ENCODE peak calls at places on chromosome 11, in five cellular contexts. M is AG04450, E is heart right ventricle, L is glutamatergic neuron, R is GM13977. N is an unnamed sample.

GRCh38 chr11:534592-535518 is 521 bp downstream of the HRAS start:
- DNase-seq in R (peak; percentile 63), M (no peak), L (no peak), E (no peak), N (no peak)

GRCh38 chr11:113991170-113991569 is 16.3 kb downstream of the HTR3A start:
- DNase-seq in E (peak; percentile 20), R (no peak), M (no peak), L (no peak), N (no peak)

GRCh38 chr11:87127131-87127530 is 89.4 kb downstream of the TMEM135 start:
- DNase-seq in L (no peak), R (no peak), M (no peak), E (no peak), N (no peak)

GRCh38 chr11:27309064-27309463 is 54.0 kb downstream of the CCDC34 start:
- DNase-seq in L (no peak), M (no peak), E (no peak), R (no peak), N (no peak)

GRCh38 chr11:120024046-120024445 is 113.9 kb downstream of the TRIM29 start:
- DNase-seq in E (no peak), L (no peak), M (no peak), R (no peak), N (no peak)

GRCh38 chr11:124934862-124935547 is 842 bp downstream of the HEPACAM start:
- DNase-seq in L (no peak), M (peak; percentile 86), E (no peak), R (no peak), N (peak; percentile 44)

GRCh38 chr11:28269621-28270020 is 161.4 kb downstream of the METTL15 start:
- DNase-seq in L (no peak), M (no peak), R (no peak), E (no peak), N (no peak)

GRCh38 chr11:27812341-27812740 is 112.1 kb upstream of the BDNF start:
- DNase-seq in E (no peak), M (no peak), L (no peak), R (no peak), N (no peak)

GRCh38 chr11:69157156-69157821 is 1.6 kb downstream of the SMIM38 start:
- DNase-seq in E (peak; percentile 66), M (no peak), L (no peak), R (peak; percentile 84), N (no peak)

GRCh38 chr11:23311986-23312940 is 452.0 kb upstream of the CCDC179 start:
- DNase-seq in R (no peak), M (no peak), E (no peak), L (no peak), N (no peak)

GRCh38 chr11:33449798-33450197 is 192.6 kb downstream of the HIPK3 start:
- DNase-seq in R (no peak), E (no peak), M (no peak), L (no peak), N (peak; percentile 71)

GRCh38 chr11:65159005-65159404 is 11.0 kb upstream of the SPDYC start:
- DNase-seq in R (peak; percentile 58), L (no peak), E (no peak), M (no peak), N (no peak)

GRCh38 chr11:93843906-93844305 is 6.5 kb downstream of the VSTM5 start:
- DNase-seq in R (no peak), L (no peak), E (no peak), M (no peak), N (peak; percentile 25)

GRCh38 chr11:63802637-63803414 is 10.4 kb upstream of the SPINDOC start:
- DNase-seq in R (no peak), L (no peak), M (no peak), E (no peak), N (no peak)

GRCh38 chr11:126464796-126465195 is 109.3 kb downstream of the ST3GAL4 start:
- DNase-seq in R (no peak), M (no peak), E (no peak), L (no peak), N (no peak)

GRCh38 chr11:126799974-126800373 is 200.6 kb downstream of the KIRREL3 start:
- DNase-seq in E (no peak), L (no peak), M (no peak), R (no peak), N (no peak)

GRCh38 chr11:114738954-114739353 is 60.6 kb downstream of the NXPE2 start:
- DNase-seq in L (peak; percentile 72), E (no peak), M (peak; percentile 8), R (peak; percentile 39), N (peak; percentile 26)

GRCh38 chr11:102345923-102346322 is 1.1 kb upstream of the BIRC2 start:
- DNase-seq in L (no peak), E (no peak), R (no peak), M (no peak), N (peak; percentile 63)

GRCh38 chr11:33560729-33561128 is 139.9 kb downstream of the C11orf91 start:
- DNase-seq in L (no peak), E (no peak), M (no peak), R (no peak), N (no peak)

GRCh38 chr11:13053255-13053917 is 44.3 kb downstream of the RASSF10 start:
- DNase-seq in R (no peak), L (no peak), E (no peak), M (no peak), N (no peak)

GRCh38 chr11:105177658-105178057 is 38.1 kb upstream of the CARD18 start:
- DNase-seq in R (no peak), L (no peak), E (no peak), M (peak; percentile 63), N (no peak)

GRCh38 chr11:64436025-64436424 is 77.1 kb downstream of the RPS6KA4 start:
- DNase-seq in L (no peak), R (no peak), M (no peak), E (no peak), N (no peak)

GRCh38 chr11:128604723-128605122 is 17.4 kb upstream of the ETS1 start:
- DNase-seq in E (no peak), L (no peak), M (no peak), R (no peak), N (no peak)

GRCh38 chr11:128599729-128600128 is 12.4 kb upstream of the ETS1 start:
- DNase-seq in R (no peak), L (no peak), M (peak; percentile 11), E (no peak), N (no peak)

GRCh38 chr11:128603003-128603715 is 15.8 kb upstream of the ETS1 start:
- DNase-seq in E (no peak), M (no peak), L (no peak), R (no peak), N (no peak)

GRCh38 chr11:128607819-128608218 is 20.5 kb upstream of the ETS1 start:
- DNase-seq in M (no peak), E (no peak), R (no peak), L (no peak), N (no peak)

GRCh38 chr11:128603752-128604472 is 16.6 kb upstream of the ETS1 start:
- DNase-seq in R (no peak), L (no peak), E (no peak), M (no peak), N (no peak)
- TF ChIP-seq CTCF in R (peak; percentile 41), L (no peak), E (peak; percentile 31), M (no peak), N (no peak)

GRCh38 chr11:121589946-121590537 is 137.3 kb upstream of the SORL1-AS1 start:
- DNase-seq in R (peak; percentile 80), E (no peak), L (no peak), M (no peak), N (no peak)

GRCh38 chr11:121591405-121592033 is 138.8 kb upstream of the SORL1-AS1 start:
- DNase-seq in R (peak; percentile 71), M (peak; percentile 63), L (peak; percentile 68), E (no peak), N (no peak)

GRCh38 chr11:121592708-121593107 is 139.9 kb upstream of the SORL1-AS1 start:
- DNase-seq in M (no peak), R (peak; percentile 48), E (no peak), L (no peak), N (no peak)

GRCh38 chr11:121588747-121589146 is 136.0 kb upstream of the SORL1-AS1 start:
- DNase-seq in L (no peak), E (no peak), R (no peak), M (no peak), N (no peak)

GRCh38 chr11:121590772-121591404 is 138.1 kb upstream of the SORL1-AS1 start:
- DNase-seq in E (no peak), R (no peak), L (no peak), M (no peak), N (no peak)
- TF ChIP-seq CTCF in E (no peak), R (no peak), L (no peak), M (no peak), N (no peak)

GRCh38 chr11:67404515-67405195 is 772 bp downstream of the TBC1D10C start:
- DNase-seq in E (no peak), L (no peak), R (no peak), M (no peak), N (no peak)
- TF ChIP-seq CTCF in E (no peak), L (no peak), R (no peak), M (no peak), N (no peak)

GRCh38 chr11:117945047-117945820 is 16.0 kb upstream of the TMPRSS13 start:
- DNase-seq in E (no peak), M (no peak), R (no peak), L (no peak), N (no peak)
- TF ChIP-seq CTCF in E (no peak), M (no peak), R (no peak), L (peak; percentile 57), N (no peak)

GRCh38 chr11:73333173-73333572 is 25.1 kb downstream of the ARHGEF17 start:
- DNase-seq in E (no peak), M (no peak), L (no peak), R (no peak), N (no peak)

GRCh38 chr11:73327812-73328364 is 19.8 kb downstream of the ARHGEF17 start:
- DNase-seq in L (no peak), R (no peak), M (no peak), E (no peak), N (no peak)

GRCh38 chr11:73331138-73331916 is 23.3 kb downstream of the ARHGEF17 start:
- DNase-seq in R (no peak), M (no peak), E (peak; percentile 57), L (peak; percentile 52), N (no peak)

GRCh38 chr11:73333626-73334199 is 25.6 kb downstream of the ARHGEF17 start:
- DNase-seq in R (no peak), E (no peak), M (no peak), L (no peak), N (no peak)

GRCh38 chr11:73330569-73331093 is 22.6 kb downstream of the ARHGEF17 start:
- DNase-seq in M (no peak), R (no peak), E (no peak), L (peak; percentile 57), N (no peak)
- TF ChIP-seq CTCF in M (peak; percentile 65), R (peak; percentile 36), E (peak; percentile 47), L (no peak), N (peak; percentile 64)

DNA sequence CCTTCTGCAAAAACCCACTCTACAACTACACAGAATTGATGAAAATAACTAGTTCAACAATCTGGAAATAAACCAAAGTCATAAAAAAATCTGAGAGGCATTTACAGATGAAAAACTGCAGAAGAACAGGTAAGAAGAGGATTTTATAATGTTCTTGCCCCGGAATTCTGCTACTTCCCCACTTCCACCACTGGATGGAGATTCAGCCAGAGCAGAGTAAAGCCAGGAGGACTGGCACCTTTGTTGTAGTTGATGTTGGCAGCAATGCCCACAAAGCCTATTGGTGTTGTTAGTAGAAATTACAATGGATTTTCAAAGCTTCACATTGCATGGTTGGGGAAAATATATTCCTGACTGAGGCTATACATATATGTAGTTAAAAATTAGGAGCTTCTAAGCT is 640.2 kb downstream of the LRRC4C start:
- DNase-seq in M (no peak), L (no peak), R (no peak), E (no peak), N (no peak)
- TF ChIP-seq CTCF in M (no peak), L (no peak), R (no peak), E (no peak), N (peak; percentile 5)

N was measured in kidney epithelial cell.